ENCODE peak calls at places on chromosomes 13 and 19, in six cellular contexts. A is breast epithelium, O is PC-3, W is esophagus squamous epithelium, F is cardiac muscle cell, J is mucosa of descending colon. H is an unnamed sample.

GRCh38 chr19:4730740-4731171 is 7.1 kb upstream of the DPP9 start:
- DNase-seq in A (no peak), O (peak), W (no peak), F (no peak), J (peak), H (peak)

GRCh38 chr13:32660227-32660626 is 74.0 kb downstream of the PDS5B start:
- DNase-seq in A (no peak), O (no peak), W (no peak), F (no peak), J (no peak), H (no peak)

GRCh38 chr19:36331353-36332228 is 47.4 kb downstream of the ZFP14 start:
- DNase-seq in A (peak), O (peak), W (peak), F (peak), J (peak), H (peak)

GRCh38 chr19:31451686-31452325 is 102.6 kb upstream of the TSHZ3 start:
- DNase-seq in A (no peak), O (peak), W (no peak), F (no peak), J (no peak), H (no peak)

GRCh38 chr19:45779231-45780145 is 2.8 kb downstream of the DMPK start:
- DNase-seq in A (peak), O (peak), W (peak), F (peak), J (peak), H (peak)

GRCh38 chr13:98484289-98485219 is 92.4 kb downstream of the STK24 start:
- DNase-seq in A (peak), O (peak), W (no peak), F (peak), J (peak), H (peak)

GRCh38 chr19:30666301-30666803 is 294.2 kb downstream of the ZNF536 start:
- DNase-seq in A (no peak), O (peak), W (no peak), F (peak), J (peak), H (peak)

GRCh38 chr19:17743874-17744273 is 7.4 kb upstream of the FCHO1 start:
- DNase-seq in A (no peak), O (peak), W (no peak), F (no peak), J (no peak), H (no peak)

GRCh38 chr19:36686365-36687213 is 823 bp upstream of the ZNF567 start:
- DNase-seq in A (no peak), O (peak), W (no peak), F (peak), J (peak), H (no peak)

GRCh38 chr13:34414616-34415015 is 527.5 kb upstream of the NBEA start:
- DNase-seq in A (no peak), O (no peak), W (no peak), F (no peak), J (no peak), H (no peak)

GRCh38 chr13:60398949-60399589 is 2.0 kb downstream of the TDRD3 start:
- DNase-seq in A (no peak), O (no peak), W (no peak), F (peak), J (no peak), H (no peak)

GRCh38 chr19:11050323-11051114 is 38.7 kb upstream of the LDLR start:
- DNase-seq in A (peak), O (no peak), W (no peak), F (no peak), J (no peak), H (no peak)

GRCh38 chr19:10393137-10393536 is 10.2 kb downstream of the CDC37 start:
- DNase-seq in A (no peak), O (no peak), W (no peak), F (no peak), J (no peak), H (no peak)

GRCh38 chr19:35139618-35139943 is 957 bp downstream of the FXYD1 start:
- DNase-seq in A (no peak), O (no peak), W (no peak), F (no peak), J (no peak), H (no peak)

GRCh38 chr13:80341771-80342271 is 895 bp upstream of the SPRY2 start:
- DNase-seq in A (peak), O (peak), W (no peak), F (peak), J (peak), H (no peak)

GRCh38 chr13:108980237-108980636 is 350.8 kb downstream of the MYO16 start:
- DNase-seq in A (no peak), O (no peak), W (no peak), F (no peak), J (no peak), H (no peak)

GRCh38 chr19:3361384-3362216 is 4.8 kb upstream of the NFIC start:
- DNase-seq in A (no peak), O (no peak), W (no peak), F (no peak), J (no peak), H (no peak)

GRCh38 chr19:9309974-9310446 is 372 bp upstream of the ZNF699 start:
- DNase-seq in A (no peak), O (peak), W (peak), F (peak), J (peak), H (no peak)

GRCh38 chr19:7773841-7774240 is 10.8 kb downstream of the CLEC4M start:
- DNase-seq in A (no peak), O (no peak), W (no peak), F (no peak), J (no peak), H (no peak)

GRCh38 chr19:55384576-55385235 is 614 bp upstream of the TMEM238 start:
- DNase-seq in A (no peak), O (no peak), W (no peak), F (no peak), J (peak), H (peak)

GRCh38 chr13:90622547-90622946 is 724.9 kb upstream of the MIR17HG start:
- DNase-seq in A (no peak), O (peak), W (no peak), F (no peak), J (no peak), H (no peak)

GRCh38 chr13:41054212-41054877 is 7.0 kb upstream of the WBP4 start:
- DNase-seq in A (no peak), O (peak), W (no peak), F (peak), J (no peak), H (no peak)

GRCh38 chr19:33403221-33403972 is 29.9 kb downstream of the CEBPG start:
- DNase-seq in A (no peak), O (no peak), W (no peak), F (no peak), J (no peak), H (no peak)

GRCh38 chr13:79860757-79861156 is 379.8 kb downstream of the NDFIP2 start:
- DNase-seq in A (no peak), O (no peak), W (no peak), F (no peak), J (no peak), H (no peak)

GRCh38 chr19:681029-681626 is 4.9 kb downstream of the FSTL3 start:
- DNase-seq in A (no peak), O (peak), W (no peak), F (no peak), J (peak), H (peak)

GRCh38 chr19:40962460-40962961 is 28.6 kb upstream of the CYP2B6 start:
- DNase-seq in A (no peak), O (peak), W (no peak), F (no peak), J (no peak), H (no peak)

GRCh38 chr13:18998389-18998788 is 183.2 kb downstream of the TUBA3C start:
- DNase-seq in A (no peak), O (no peak), W (no peak), F (no peak), J (no peak), H (no peak)

GRCh38 chr19:16373989-16374388 is 49.4 kb downstream of the KLF2 start:
- DNase-seq in A (no peak), O (no peak), W (no peak), F (no peak), J (peak), H (no peak)

GRCh38 chr19:40236026-40236355 is 9.5 kb upstream of the CCNP start:
- DNase-seq in A (no peak), O (no peak), W (no peak), F (no peak), J (no peak), H (no peak)

GRCh38 chr13:21309542-21310172 is 133.2 kb downstream of the MRPL57 start:
- DNase-seq in A (no peak), O (no peak), W (no peak), F (no peak), J (no peak), H (no peak)

GRCh38 chr19:50723069-50723468 is at the start of gene CLEC11A:
- DNase-seq in A (peak), O (no peak), W (no peak), F (no peak), J (peak), H (no peak)

GRCh38 chr19:10552596-10553053 is 8.9 kb downstream of the ATG4D start:
- DNase-seq in A (no peak), O (peak), W (no peak), F (no peak), J (no peak), H (no peak)

GRCh38 chr19:48616491-48617056 is 1.7 kb upstream of the FAM83E start:
- DNase-seq in A (no peak), O (no peak), W (no peak), F (no peak), J (no peak), H (no peak)

GRCh38 chr19:48618278-48618915 is 581 bp downstream of the RPL18 start:
- DNase-seq in A (no peak), O (no peak), W (no peak), F (peak), J (no peak), H (no peak)

GRCh38 chr19:48618916-48619691 is at the start of the genes RPL18 and SPHK2:
- DNase-seq in A (peak), O (peak), W (peak), F (peak), J (peak), H (peak)

GRCh38 chr19:48617146-48617937 is 1.6 kb downstream of the RPL18 start:
- DNase-seq in A (no peak), O (no peak), W (no peak), F (no peak), J (no peak), H (no peak)

GRCh38 chr19:48619692-48620565 is 623 bp downstream of the SPHK2 start:
- DNase-seq in A (no peak), O (no peak), W (no peak), F (no peak), J (no peak), H (no peak)
- TF ChIP-seq CTCF in A (no peak), O (no peak), W (no peak), F (no peak), J (peak), H (no peak)

GRCh38 chr19:15213715-15214381 is 13.1 kb upstream of the NOTCH3 start:
- DNase-seq in A (no peak), O (no peak), W (no peak), F (no peak), J (no peak), H (no peak)

GRCh38 chr19:15212682-15213081 is 11.9 kb upstream of the NOTCH3 start:
- DNase-seq in A (no peak), O (no peak), W (no peak), F (no peak), J (no peak), H (no peak)

GRCh38 chr19:15210323-15210774 is 9.6 kb upstream of the NOTCH3 start:
- DNase-seq in A (no peak), O (peak), W (no peak), F (no peak), J (no peak), H (no peak)
- H3K4me3 ChIP-seq in A (no peak), O (no peak), W (no peak), F (no peak), J (no peak), H (no peak)

GRCh38 chr13:26623125-26623524 is 65.6 kb downstream of the WASF3 start:
- DNase-seq in A (no peak), O (no peak), W (no peak), F (peak), J (no peak), H (no peak)

GRCh38 chr13:26629260-26629659 is 71.8 kb downstream of the WASF3 start:
- DNase-seq in A (no peak), O (peak), W (no peak), F (no peak), J (no peak), H (no peak)

GRCh38 chr13:26624572-26624971 is 67.1 kb downstream of the WASF3 start:
- DNase-seq in A (no peak), O (no peak), W (no peak), F (no peak), J (no peak), H (no peak)

GRCh38 chr13:26628706-26629105 is 71.2 kb downstream of the WASF3 start:
- DNase-seq in A (no peak), O (peak), W (no peak), F (peak), J (no peak), H (no peak)
- TF ChIP-seq CTCF in A (no peak), O (peak), W (no peak), F (peak), J (no peak), H (no peak)

GRCh38 chr13:92225861-92226260 is 827.4 kb downstream of the GPC5 start:
- DNase-seq in A (no peak), O (no peak), W (no peak), F (no peak), J (no peak), H (no peak)
- H3K4me3 ChIP-seq in A (no peak), O (no peak), W (no peak), F (no peak), J (no peak), H (no peak)

GRCh38 chr13:49494645-49495044 is 1.1 kb upstream of the PHF11 start:
- DNase-seq in A (no peak), O (peak), W (no peak), F (no peak), J (no peak), H (no peak)
- TF ChIP-seq CTCF in A (no peak), O (peak), W (no peak), F (no peak), J (no peak), H (no peak)

GRCh38 chr19:49126575-49126974 is 7.2 kb downstream of the PPFIA3 start:
- DNase-seq in A (no peak), O (no peak), W (no peak), F (no peak), J (no peak), H (no peak)

GRCh38 chr19:49129238-49129583 is 9.9 kb downstream of the PPFIA3 start:
- DNase-seq in A (no peak), O (no peak), W (no peak), F (peak), J (peak), H (no peak)

GRCh38 chr19:49127674-49128544 is 8.6 kb downstream of the PPFIA3 start:
- DNase-seq in A (peak), O (peak), W (peak), F (peak), J (peak), H (peak)

GRCh38 chr19:49130325-49130724 is 11.0 kb downstream of the PPFIA3 start:
- DNase-seq in A (no peak), O (no peak), W (no peak), F (no peak), J (no peak), H (no peak)

GRCh38 chr19:49128545-49129237 is 9.3 kb downstream of the PPFIA3 start:
- DNase-seq in A (no peak), O (no peak), W (no peak), F (no peak), J (no peak), H (no peak)
- H3K4me3 ChIP-seq in A (no peak), O (peak), W (no peak), F (peak), J (no peak), H (no peak)

GRCh38 chr13:30719521-30719914 is 15.8 kb upstream of the ALOX5AP start:
- DNase-seq in A (no peak), O (peak), W (no peak), F (no peak), J (no peak), H (no peak)
- TF ChIP-seq CTCF in A (no peak), O (no peak), W (no peak), F (no peak), J (no peak), H (no peak)

GRCh38 chr13:113645329-113645728 is 12.7 kb downstream of the ATP4B start:
- DNase-seq in A (no peak), O (no peak), W (no peak), F (no peak), J (peak), H (no peak)
- H3K4me3 ChIP-seq in A (no peak), O (no peak), W (no peak), F (no peak), J (no peak), H (no peak)

GRCh38 chr19:6753178-6754031 is 13.8 kb downstream of the SH2D3A start:
- DNase-seq in A (no peak), O (peak), W (peak), F (peak), J (peak), H (peak)
- TF ChIP-seq CTCF in A (no peak), O (no peak), W (peak), F (peak), J (peak), H (peak)

H was measured in CD8-positive, alpha-beta T cell.